ENCODE peak calls at places on chromosome 16, in eight cellular contexts. M, E, P, I, K, O, B and C are unnamed samples.

GRCh38 chr16:88464447-88465318 is 11.6 kb downstream of the ZFPM1 start:
- DNase-seq in M (no peak), E (no peak), P (peak; percentile 92), I (no peak), K (no peak), O (no peak), B (no peak), C (peak; percentile 48)

GRCh38 chr16:19502395-19503131 is 19.3 kb downstream of the GDE1 start:
- DNase-seq in M (peak; percentile 56), E (peak; percentile 68), P (peak; percentile 89), I (peak; percentile 88), K (peak; percentile 44), O (peak; percentile 84), B (peak; percentile 76), C (peak; percentile 36)

GRCh38 chr16:80852261-80852872 is 48.0 kb upstream of the CDYL2 start:
- DNase-seq in M (no peak), E (no peak), P (peak; percentile 72), I (peak; percentile 46), K (no peak), O (peak; percentile 34), B (no peak), C (no peak)

GRCh38 chr16:78668393-78668792 is 568.9 kb downstream of the WWOX start:
- DNase-seq in M (no peak), E (no peak), P (no peak), I (no peak), K (no peak), O (no peak), B (no peak), C (no peak)

GRCh38 chr16:13479549-13479948 is 440.4 kb upstream of the ERCC4 start:
- DNase-seq in M (no peak), E (no peak), P (no peak), I (no peak), K (no peak), O (no peak), B (no peak), C (no peak)

GRCh38 chr16:28863929-28864886 is 565 bp downstream of the SH2B1 start:
- DNase-seq in M (peak; percentile 12), E (no peak), P (peak; percentile 59), I (peak; percentile 19), K (no peak), O (peak; percentile 73), B (no peak), C (no peak)

GRCh38 chr16:22307838-22308237 is 10.6 kb downstream of the POLR3E start:
- DNase-seq in M (no peak), E (no peak), P (no peak), I (no peak), K (no peak), O (no peak), B (no peak), C (no peak)

GRCh38 chr16:424033-424622 is 1.3 kb upstream of the RAB11FIP3 start:
- DNase-seq in M (no peak), E (no peak), P (peak; percentile 93), I (no peak), K (peak; percentile 40), O (peak; percentile 58), B (peak; percentile 69), C (no peak)

GRCh38 chr16:1614226-1615102 is 2.3 kb downstream of the CRAMP1 start:
- DNase-seq in M (no peak), E (peak; percentile 29), P (peak; percentile 40), I (peak; percentile 46), K (no peak), O (peak; percentile 22), B (no peak), C (peak; percentile 17)

GRCh38 chr16:69444873-69445517 is 20.6 kb downstream of the CYB5B start:
- DNase-seq in M (no peak), E (no peak), P (peak; percentile 43), I (no peak), K (no peak), O (no peak), B (no peak), C (no peak)

GRCh38 chr16:67028555-67029248 is at the start of gene CBFB:
- DNase-seq in M (peak; percentile 95), E (peak; percentile 88), P (peak; percentile 93), I (peak; percentile 97), K (peak; percentile 83), O (peak; percentile 92), B (peak; percentile 92), C (peak; percentile 90)
- TF ChIP-seq CTCF in M (peak; percentile 16), E (peak; percentile 46), P (no peak), I (peak; percentile 15), K (no peak), O (no peak), B (no peak), C (no peak)

DNA sequence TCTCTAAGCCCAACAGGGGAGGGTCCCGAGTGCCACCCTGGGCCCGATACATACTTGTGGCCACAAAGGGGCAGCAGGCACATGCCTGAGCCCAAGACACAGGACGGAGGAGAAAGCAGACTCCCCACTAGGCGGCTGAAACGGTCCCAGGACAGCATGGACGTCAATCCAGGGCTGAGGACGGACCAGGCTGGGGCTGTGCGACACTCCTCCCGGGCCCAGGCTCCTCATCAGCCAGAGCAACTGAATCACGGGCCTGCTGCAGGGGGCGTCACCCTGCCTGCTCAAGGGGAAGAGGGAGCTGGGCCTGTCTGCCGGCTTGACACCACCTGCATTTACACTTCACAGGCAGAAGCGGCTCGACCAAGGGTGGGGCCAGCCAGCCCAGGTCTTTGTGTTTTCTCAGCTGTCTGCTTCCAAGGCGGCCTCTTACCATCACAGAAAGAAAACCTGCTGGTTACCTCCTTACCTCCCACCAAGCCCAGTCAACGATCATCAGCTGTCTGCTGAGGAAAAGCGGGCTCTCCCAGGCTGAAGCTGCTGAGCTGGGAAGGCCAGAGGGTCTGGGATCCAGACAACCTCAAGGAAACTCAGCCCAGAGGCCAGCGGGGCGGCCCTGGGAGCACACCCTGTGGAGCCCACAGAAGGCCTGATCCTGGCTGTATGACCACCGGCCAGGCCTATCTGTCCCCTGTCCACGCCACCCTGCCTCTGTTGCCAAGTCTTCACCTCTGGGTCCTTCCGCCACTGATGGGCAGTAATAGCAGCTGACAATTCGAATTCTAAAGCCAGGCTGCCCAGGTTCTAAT is 26.4 kb downstream of the KIFC3 start:
- DNase-seq in M (no peak), E (peak; percentile 71), P (peak; percentile 52), I (no peak), K (no peak), O (peak; percentile 62), B (no peak), C (no peak)
- TF ChIP-seq CTCF in M (no peak), E (peak; percentile 83), P (peak; percentile 55), I (no peak), K (peak; percentile 43), O (peak; percentile 49), B (no peak), C (no peak)

GRCh38 chr16:15958703-15959348 is 9.4 kb downstream of the ABCC1 start:
- DNase-seq in M (no peak), E (no peak), P (no peak), I (no peak), K (no peak), O (no peak), B (no peak), C (no peak)
- TF ChIP-seq CTCF in M (no peak), E (no peak), P (no peak), I (no peak), K (no peak), O (no peak), B (no peak), C (no peak)

DNA sequence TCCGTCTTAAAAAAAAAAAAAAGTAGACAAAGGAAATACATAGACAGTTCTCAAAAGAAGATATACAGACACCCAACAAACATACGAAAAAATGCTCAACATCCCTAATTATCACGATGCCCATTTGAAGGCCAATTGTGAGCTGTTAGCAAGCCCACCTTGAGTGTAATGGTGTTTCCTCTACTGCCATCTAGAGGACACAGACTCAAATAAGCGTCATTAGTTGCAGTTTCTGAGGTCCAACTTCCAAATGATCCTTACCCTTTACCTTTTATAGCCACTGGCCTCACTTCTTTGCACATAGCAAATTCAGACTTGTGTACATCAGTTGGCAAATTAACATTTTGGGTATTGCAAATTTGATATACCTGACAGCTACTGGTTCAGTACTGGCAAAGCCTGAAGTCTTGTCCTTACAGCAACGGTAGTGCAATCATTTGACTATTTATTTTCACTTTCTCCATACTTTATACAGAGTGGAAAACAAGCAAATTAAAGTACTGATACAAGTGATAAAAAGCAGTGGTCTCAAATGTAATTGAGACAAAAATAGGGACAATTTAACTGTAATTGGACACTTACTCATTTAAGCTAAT is 536.3 kb upstream of the EEF2KMT start:
- DNase-seq in M (no peak), E (no peak), P (peak; percentile 38), I (no peak), K (no peak), O (no peak), B (no peak), C (no peak)
- TF ChIP-seq CTCF in M (no peak), E (peak; percentile 71), P (peak; percentile 37), I (peak; percentile 35), K (no peak), O (no peak), B (no peak), C (peak; percentile 44)